ENCODE peak calls at places on chromosome 21, in five cellular contexts. One of them, this sample, is unnamed.
A peak's percentile ranks its signal among the peaks of the same experiment; 100 is the strongest.

GRCh38 chr21:26769613-26770188 is 75.5 kb downstream of the ADAMTS1 start:
- DNase-seq in lower lobe of right lung: no peak
- DNase-seq in OCI-LY7: no peak
- DNase-seq in sigmoid colon: no peak
- DNase-seq in IMR-90: peak; percentile 73
- DNase-seq in this sample: peak; percentile 30

GRCh38 chr21:27719226-27719625 is 752.3 kb upstream of the ADAMTS5 start:
- DNase-seq in sigmoid colon: no peak
- DNase-seq in lower lobe of right lung: no peak
- DNase-seq in OCI-LY7: no peak
- DNase-seq in IMR-90: no peak
- DNase-seq in this sample: no peak

GRCh38 chr21:44012474-44013379 is 618 bp downstream of the TRAPPC10 start:
- DNase-seq in sigmoid colon: peak; percentile 74
- DNase-seq in OCI-LY7: peak; percentile 89
- DNase-seq in lower lobe of right lung: peak; percentile 82
- DNase-seq in IMR-90: peak; percentile 13
- DNase-seq in this sample: no peak

GRCh38 chr21:42533306-42533962 is 19.8 kb downstream of the SLC37A1 start:
- DNase-seq in sigmoid colon: peak; percentile 47
- DNase-seq in IMR-90: no peak
- DNase-seq in OCI-LY7: peak; percentile 32
- DNase-seq in lower lobe of right lung: no peak
- DNase-seq in this sample: no peak

GRCh38 chr21:41374867-41375533 is 13.2 kb downstream of the MX2 start:
- DNase-seq in IMR-90: no peak
- DNase-seq in lower lobe of right lung: no peak
- DNase-seq in OCI-LY7: no peak
- DNase-seq in sigmoid colon: no peak
- DNase-seq in this sample: no peak

GRCh38 chr21:38804617-38805281 is 980 bp upstream of the ETS2 start:
- DNase-seq in lower lobe of right lung: peak; percentile 89
- DNase-seq in sigmoid colon: peak; percentile 92
- DNase-seq in OCI-LY7: no peak
- DNase-seq in IMR-90: peak; percentile 54
- DNase-seq in this sample: no peak

GRCh38 chr21:33036430-33037162 is 10.9 kb downstream of the OLIG2 start:
- DNase-seq in OCI-LY7: no peak
- DNase-seq in sigmoid colon: peak; percentile 68
- DNase-seq in IMR-90: peak; percentile 71
- DNase-seq in lower lobe of right lung: peak; percentile 60
- DNase-seq in this sample: no peak

GRCh38 chr21:41833138-41834115 is 45.7 kb downstream of the PRDM15 start:
- DNase-seq in OCI-LY7: peak; percentile 94
- DNase-seq in lower lobe of right lung: no peak
- DNase-seq in sigmoid colon: no peak
- DNase-seq in IMR-90: no peak
- DNase-seq in this sample: no peak

GRCh38 chr21:16568661-16569060 is 838.9 kb downstream of the USP25 start:
- DNase-seq in sigmoid colon: no peak
- DNase-seq in OCI-LY7: no peak
- DNase-seq in lower lobe of right lung: no peak
- DNase-seq in IMR-90: no peak
- DNase-seq in this sample: no peak

GRCh38 chr21:26130249-26130896 is 40.2 kb downstream of the APP start:
- DNase-seq in OCI-LY7: no peak
- DNase-seq in sigmoid colon: no peak
- DNase-seq in IMR-90: peak; percentile 82
- DNase-seq in lower lobe of right lung: no peak
- DNase-seq in this sample: no peak

GRCh38 chr21:39347537-39347936 is 1.4 kb downstream of the HMGN1 start:
- DNase-seq in sigmoid colon: no peak
- DNase-seq in OCI-LY7: no peak
- DNase-seq in IMR-90: no peak
- DNase-seq in lower lobe of right lung: no peak
- DNase-seq in this sample: no peak

GRCh38 chr21:17540530-17540929 is 27.7 kb downstream of the CXADR start:
- DNase-seq in OCI-LY7: no peak
- DNase-seq in IMR-90: no peak
- DNase-seq in lower lobe of right lung: no peak
- DNase-seq in sigmoid colon: no peak
- DNase-seq in this sample: no peak

GRCh38 chr21:32708069-32708468 is 19.7 kb downstream of the SYNJ1 start:
- DNase-seq in OCI-LY7: no peak
- DNase-seq in IMR-90: no peak
- DNase-seq in lower lobe of right lung: no peak
- DNase-seq in sigmoid colon: no peak
- DNase-seq in this sample: no peak

GRCh38 chr21:19981938-19982337 is 1016.3 kb upstream of the NCAM2 start:
- DNase-seq in IMR-90: no peak
- DNase-seq in sigmoid colon: no peak
- DNase-seq in lower lobe of right lung: no peak
- DNase-seq in OCI-LY7: no peak
- DNase-seq in this sample: no peak

GRCh38 chr21:39016740-39017315 is 166.4 kb downstream of the PSMG1 start:
- DNase-seq in sigmoid colon: no peak
- DNase-seq in IMR-90: peak; percentile 40
- DNase-seq in lower lobe of right lung: peak; percentile 72
- DNase-seq in OCI-LY7: peak; percentile 85
- DNase-seq in this sample: no peak

GRCh38 chr21:42262826-42263225 is 43.9 kb downstream of the ABCG1 start:
- DNase-seq in sigmoid colon: peak; percentile 86
- DNase-seq in IMR-90: peak; percentile 24
- DNase-seq in OCI-LY7: no peak
- DNase-seq in lower lobe of right lung: peak; percentile 86
- DNase-seq in this sample: no peak

GRCh38 chr21:37593015-37593414 is 226.4 kb downstream of the DYRK1A start:
- DNase-seq in lower lobe of right lung: no peak
- DNase-seq in OCI-LY7: peak; percentile 6
- DNase-seq in IMR-90: no peak
- DNase-seq in sigmoid colon: no peak
- DNase-seq in this sample: no peak
- H3K27ac ChIP-seq in lower lobe of right lung: no peak overlapping the region
- H3K27ac ChIP-seq in OCI-LY7: no peak overlapping the region
- H3K27ac ChIP-seq in IMR-90: no peak overlapping the region
- H3K27ac ChIP-seq in sigmoid colon: no peak overlapping the region
- H3K27ac ChIP-seq in this sample: no peak overlapping the region

GRCh38 chr21:37668462-37669239 is 247.6 kb downstream of the KCNJ6 start:
- DNase-seq in OCI-LY7: no peak
- DNase-seq in sigmoid colon: no peak
- DNase-seq in IMR-90: no peak
- DNase-seq in lower lobe of right lung: no peak
- DNase-seq in this sample: no peak
- H3K27ac ChIP-seq in OCI-LY7: no peak overlapping the region
- H3K27ac ChIP-seq in sigmoid colon: no peak overlapping the region
- H3K27ac ChIP-seq in IMR-90: no peak overlapping the region
- H3K27ac ChIP-seq in lower lobe of right lung: no peak overlapping the region
- H3K27ac ChIP-seq in this sample: no peak overlapping the region

DNA sequence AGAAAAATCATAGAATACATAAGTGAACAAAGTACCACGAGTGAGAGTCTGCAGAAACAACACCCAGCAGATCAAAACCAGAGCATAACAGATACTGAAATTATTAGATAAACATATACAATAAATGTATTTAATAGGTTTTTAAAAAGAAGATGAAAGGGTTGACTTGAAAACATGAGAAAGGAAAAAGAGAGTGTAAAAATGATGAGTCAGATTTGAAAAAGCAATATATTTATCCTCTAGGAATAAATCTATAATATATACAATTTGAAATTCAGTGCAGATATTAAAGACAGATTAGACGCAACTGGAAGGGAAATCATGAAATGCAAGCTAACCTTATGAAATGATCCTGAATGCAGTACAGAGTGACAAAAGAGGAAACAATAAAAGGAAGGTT is 170.2 kb upstream of the RUNX1 start:
- DNase-seq in OCI-LY7: no peak
- DNase-seq in IMR-90: no peak
- DNase-seq in sigmoid colon: no peak
- DNase-seq in lower lobe of right lung: no peak
- DNase-seq in this sample: no peak
- H3K27ac ChIP-seq in OCI-LY7: no peak overlapping the region
- H3K27ac ChIP-seq in IMR-90: no peak overlapping the region
- H3K27ac ChIP-seq in sigmoid colon: no peak overlapping the region
- H3K27ac ChIP-seq in lower lobe of right lung: no peak overlapping the region
- H3K27ac ChIP-seq in this sample: no peak overlapping the region

DNA sequence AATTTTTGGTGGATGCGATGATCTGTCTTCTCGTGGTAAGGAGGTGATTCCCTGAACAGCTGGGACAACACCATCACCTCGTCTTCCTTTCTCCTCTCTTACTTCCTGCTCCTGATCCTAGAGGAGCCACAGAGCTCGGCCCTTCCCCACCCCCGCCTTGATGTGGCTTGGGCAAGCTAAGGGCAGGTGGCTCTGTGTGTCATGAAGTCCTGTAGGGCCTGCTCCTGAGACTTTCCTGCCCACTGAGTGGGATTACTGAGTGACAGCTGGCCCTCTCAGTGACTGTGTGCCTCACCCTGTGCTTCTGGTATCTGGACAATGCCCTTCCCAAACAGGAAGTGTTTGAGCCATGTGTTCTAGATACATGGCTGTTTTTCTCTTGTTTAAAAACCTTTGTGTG is 153.0 kb downstream of the KCNJ6 start:
- DNase-seq in IMR-90: no peak
- DNase-seq in OCI-LY7: no peak
- DNase-seq in lower lobe of right lung: no peak
- DNase-seq in sigmoid colon: no peak
- DNase-seq in this sample: no peak
- H3K27ac ChIP-seq in IMR-90: no peak overlapping the region
- H3K27ac ChIP-seq in OCI-LY7: no peak overlapping the region
- H3K27ac ChIP-seq in lower lobe of right lung: no peak overlapping the region
- H3K27ac ChIP-seq in sigmoid colon: no peak overlapping the region
- H3K27ac ChIP-seq in this sample: no peak overlapping the region

GRCh38 chr21:45325206-45326168 is 37.8 kb upstream of the POFUT2 start:
- DNase-seq in sigmoid colon: peak; percentile 63
- DNase-seq in OCI-LY7: no peak
- DNase-seq in IMR-90: no peak
- DNase-seq in lower lobe of right lung: peak; percentile 38
- DNase-seq in this sample: no peak

GRCh38 chr21:45324430-45325205 is 36.9 kb upstream of the POFUT2 start:
- DNase-seq in IMR-90: no peak
- DNase-seq in OCI-LY7: no peak
- DNase-seq in sigmoid colon: peak; percentile 67
- DNase-seq in lower lobe of right lung: peak; percentile 36
- DNase-seq in this sample: no peak

GRCh38 chr21:45327458-45328197 is 39.9 kb upstream of the POFUT2 start:
- DNase-seq in OCI-LY7: no peak
- DNase-seq in sigmoid colon: peak; percentile 61
- DNase-seq in IMR-90: no peak
- DNase-seq in lower lobe of right lung: peak; percentile 46
- DNase-seq in this sample: no peak

GRCh38 chr21:45326834-45327457 is 39.3 kb upstream of the POFUT2 start:
- DNase-seq in sigmoid colon: peak; percentile 46
- DNase-seq in lower lobe of right lung: peak; percentile 38
- DNase-seq in OCI-LY7: no peak
- DNase-seq in IMR-90: no peak
- DNase-seq in this sample: no peak

GRCh38 chr21:45326169-45326833 is 38.6 kb upstream of the POFUT2 start:
- DNase-seq in IMR-90: peak; percentile 42
- DNase-seq in sigmoid colon: peak; percentile 66
- DNase-seq in lower lobe of right lung: peak; percentile 39
- DNase-seq in OCI-LY7: no peak
- DNase-seq in this sample: no peak
- H3K27ac ChIP-seq in IMR-90: no peak overlapping the region
- H3K27ac ChIP-seq in sigmoid colon: peak overlapping the region; percentile 30
- H3K27ac ChIP-seq in lower lobe of right lung: no peak overlapping the region
- H3K27ac ChIP-seq in OCI-LY7: no peak overlapping the region
- H3K27ac ChIP-seq in this sample: peak overlapping the region; percentile 60

GRCh38 chr21:14877581-14878228 is 187.1 kb downstream of the NRIP1 start:
- DNase-seq in IMR-90: peak; percentile 49
- DNase-seq in OCI-LY7: no peak
- DNase-seq in sigmoid colon: no peak
- DNase-seq in lower lobe of right lung: no peak
- DNase-seq in this sample: no peak

GRCh38 chr21:14875186-14875585 is 189.6 kb downstream of the NRIP1 start:
- DNase-seq in lower lobe of right lung: no peak
- DNase-seq in sigmoid colon: no peak
- DNase-seq in IMR-90: no peak
- DNase-seq in OCI-LY7: no peak
- DNase-seq in this sample: no peak

GRCh38 chr21:14876464-14876863 is 188.3 kb downstream of the NRIP1 start:
- DNase-seq in lower lobe of right lung: no peak
- DNase-seq in sigmoid colon: no peak
- DNase-seq in OCI-LY7: no peak
- DNase-seq in IMR-90: no peak
- DNase-seq in this sample: no peak

GRCh38 chr21:14874379-14874778 is 190.4 kb downstream of the NRIP1 start:
- DNase-seq in lower lobe of right lung: no peak
- DNase-seq in IMR-90: no peak
- DNase-seq in OCI-LY7: no peak
- DNase-seq in sigmoid colon: no peak
- DNase-seq in this sample: no peak

GRCh38 chr21:14875704-14876364 is 189.0 kb downstream of the NRIP1 start:
- DNase-seq in lower lobe of right lung: no peak
- DNase-seq in IMR-90: no peak
- DNase-seq in OCI-LY7: no peak
- DNase-seq in sigmoid colon: no peak
- DNase-seq in this sample: no peak
- H3K27ac ChIP-seq in lower lobe of right lung: no peak overlapping the region
- H3K27ac ChIP-seq in IMR-90: no peak overlapping the region
- H3K27ac ChIP-seq in OCI-LY7: no peak overlapping the region
- H3K27ac ChIP-seq in sigmoid colon: no peak overlapping the region
- H3K27ac ChIP-seq in this sample: no peak overlapping the region

GRCh38 chr21:34100337-34100736 is 27.0 kb downstream of the MRPS6 start:
- DNase-seq in lower lobe of right lung: no peak
- DNase-seq in sigmoid colon: no peak
- DNase-seq in IMR-90: no peak
- DNase-seq in OCI-LY7: no peak
- DNase-seq in this sample: no peak
- H3K27ac ChIP-seq in lower lobe of right lung: no peak overlapping the region
- H3K27ac ChIP-seq in sigmoid colon: no peak overlapping the region
- H3K27ac ChIP-seq in IMR-90: no peak overlapping the region
- H3K27ac ChIP-seq in OCI-LY7: no peak overlapping the region
- H3K27ac ChIP-seq in this sample: no peak overlapping the region

This sample was measured in SK-N-MC.